ENCODE peak calls at places on chromosomes 2 and 18, in nine cellular contexts. E is SK-N-MC; Q is naive thymus-derived CD4-positive, alpha-beta T cell; Z is epithelial cell of prostate; P is right cardiac atrium; V is WERI-Rb-1; J is ovary; I is K562; R is A673. X is an unnamed sample.

GRCh38 chr2:127618551-127618950 is 27.4 kb upstream of the GPR17 start:
- DNase-seq in E (no peak), Q (no peak), Z (no peak), P (no peak), V (no peak), J (no peak), I (no peak), R (no peak), X (no peak)

GRCh38 chr18:1665064-1665463 is 760.4 kb downstream of the ADCYAP1 start:
- DNase-seq in E (no peak), Q (no peak), Z (no peak), P (no peak), V (no peak), J (no peak), I (no peak), R (no peak), X (peak)

GRCh38 chr18:78293940-78294401 is 685.6 kb upstream of the SALL3 start:
- DNase-seq in E (no peak), Q (no peak), Z (no peak), P (no peak), V (no peak), J (no peak), I (no peak), R (no peak), X (no peak)

GRCh38 chr2:240219208-240219890 is 78.9 kb upstream of the OTOS start:
- DNase-seq in E (no peak), Q (no peak), Z (no peak), P (no peak), V (no peak), J (no peak), I (no peak), R (no peak), X (no peak)

GRCh38 chr2:92074549-92074898 is 2796.7 kb upstream of the TEKT4 start:
- DNase-seq in E (no peak), Q (no peak), Z (no peak), P (peak), V (no peak), J (peak), I (peak), R (no peak), X (no peak)

GRCh38 chr18:48564139-48564538 is 25.3 kb downstream of the CTIF start:
- DNase-seq in E (no peak), Q (no peak), Z (no peak), P (no peak), V (no peak), J (no peak), I (no peak), R (no peak), X (no peak)

GRCh38 chr18:8610442-8610801 is 1.2 kb downstream of the RAB12 start:
- DNase-seq in E (no peak), Q (no peak), Z (no peak), P (no peak), V (peak), J (no peak), I (no peak), R (no peak), X (no peak)

GRCh38 chr2:64866797-64867196 is 122.4 kb upstream of the SLC1A4 start:
- DNase-seq in E (no peak), Q (no peak), Z (no peak), P (peak), V (no peak), J (peak), I (no peak), R (no peak), X (no peak)

GRCh38 chr2:168731002-168731401 is 71.4 kb upstream of the NOSTRIN start:
- DNase-seq in E (no peak), Q (no peak), Z (no peak), P (no peak), V (no peak), J (no peak), I (no peak), R (no peak), X (no peak)

GRCh38 chr2:6526093-6526824 is 339.4 kb downstream of the CMPK2 start:
- DNase-seq in E (no peak), Q (no peak), Z (no peak), P (no peak), V (peak), J (no peak), I (no peak), R (peak), X (peak)

GRCh38 chr18:52000435-52000834 is 339.6 kb upstream of the DCC start:
- DNase-seq in E (no peak), Q (no peak), Z (no peak), P (no peak), V (no peak), J (no peak), I (no peak), R (no peak), X (no peak)

DNA sequence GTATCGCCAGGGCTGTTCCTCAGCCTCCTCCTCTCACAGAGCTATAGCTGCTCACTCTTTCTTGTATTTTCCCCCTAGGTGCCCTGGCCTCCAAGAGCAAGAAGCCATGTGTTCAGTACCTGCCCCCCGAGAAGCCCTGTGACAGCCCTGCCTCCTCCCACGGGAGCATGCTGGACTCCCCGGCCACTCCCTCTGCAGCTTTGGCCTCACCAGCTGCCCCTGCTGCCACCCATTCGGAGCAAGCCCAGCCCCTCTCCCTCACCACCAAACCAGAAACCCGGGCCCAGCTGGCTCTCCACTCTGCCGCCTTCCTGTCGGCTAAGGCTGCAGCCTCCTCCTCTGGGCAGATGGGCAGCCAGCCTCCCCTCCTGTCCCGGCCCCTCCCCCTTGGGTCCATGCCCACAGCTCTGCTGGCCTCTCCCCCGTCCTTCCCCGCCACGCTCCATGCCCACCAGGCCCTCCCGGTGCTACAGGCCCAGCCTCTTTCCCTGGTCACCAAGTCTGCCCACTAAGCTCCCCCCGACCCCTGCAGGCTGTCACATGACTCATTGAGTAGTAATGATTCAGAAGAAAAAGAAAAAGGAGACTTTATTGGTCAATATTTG is 18.7 kb downstream of the TGOLN2 start:
- DNase-seq in E (no peak), Q (no peak), Z (no peak), P (peak), V (peak), J (peak), I (no peak), R (no peak), X (no peak)
- H3K27ac ChIP-seq in E (no peak), Q (peak), Z (no peak), P (no peak), V (peak), J (no peak), I (no peak), R (no peak), X (peak)

GRCh38 chr2:197368412-197368811 is 57.8 kb upstream of the ANKRD44 start:
- DNase-seq in E (no peak), Q (no peak), Z (no peak), P (no peak), V (no peak), J (no peak), I (no peak), R (no peak), X (no peak)
- H3K27ac ChIP-seq in E (no peak), Q (no peak), Z (no peak), P (no peak), V (no peak), J (no peak), I (no peak), R (no peak), X (no peak)

GRCh38 chr2:28161466-28161865 is 231.2 kb upstream of the FOSL2 start:
- DNase-seq in E (no peak), Q (no peak), Z (no peak), P (no peak), V (no peak), J (no peak), I (no peak), R (no peak), X (peak)
- H3K27ac ChIP-seq in E (peak), Q (no peak), Z (no peak), P (no peak), V (no peak), J (no peak), I (no peak), R (no peak), X (peak)

DNA sequence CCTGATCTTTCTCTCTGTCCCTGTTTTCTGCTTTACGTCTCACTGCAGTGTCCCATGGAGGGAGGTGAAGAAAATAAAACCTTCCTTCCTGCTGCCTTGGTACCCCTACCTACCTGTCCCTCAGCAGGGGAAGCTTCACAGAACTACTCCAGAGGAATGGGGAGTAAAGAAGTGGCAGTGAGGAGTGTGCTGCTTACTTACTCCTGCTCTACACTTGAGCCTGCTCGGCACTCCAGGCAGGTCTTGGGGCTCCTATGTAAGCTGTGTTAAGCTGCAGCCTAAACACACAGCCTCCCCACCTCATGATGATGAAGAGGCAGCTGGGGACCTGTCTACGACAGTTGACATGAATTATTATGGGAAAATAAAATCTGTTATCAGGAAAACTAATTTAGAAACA is 72.6 kb downstream of the ACSL3 start:
- DNase-seq in E (no peak), Q (no peak), Z (no peak), P (no peak), V (no peak), J (no peak), I (no peak), R (no peak), X (no peak)
- H3K27ac ChIP-seq in E (no peak), Q (no peak), Z (no peak), P (no peak), V (no peak), J (no peak), I (no peak), R (no peak), X (no peak)

DNA sequence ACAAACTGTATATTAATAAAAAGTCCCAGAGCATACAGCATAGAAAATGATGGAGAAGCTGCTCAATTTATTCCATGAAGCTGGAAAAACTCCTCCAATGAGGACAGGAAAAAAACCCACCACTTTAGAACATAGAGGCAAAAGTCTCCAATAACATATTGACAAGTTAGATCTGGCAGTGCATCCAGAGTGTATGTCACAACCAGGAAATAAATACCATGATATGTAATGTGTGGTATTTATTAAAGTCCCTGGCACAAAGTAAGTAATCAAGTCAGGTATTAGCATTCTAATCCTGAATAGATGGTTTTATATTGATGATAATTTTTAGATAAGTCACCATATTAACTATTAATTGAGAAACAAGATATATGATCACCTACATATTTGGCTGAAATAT is 427.3 kb upstream of the HS6ST1 start:
- DNase-seq in E (no peak), Q (no peak), Z (no peak), P (no peak), V (no peak), J (no peak), I (no peak), R (no peak), X (no peak)
- H3K27ac ChIP-seq in E (no peak), Q (no peak), Z (peak), P (no peak), V (no peak), J (peak), I (no peak), R (no peak), X (no peak)

GRCh38 chr2:215363461-215364156 is 51.8 kb downstream of the ATIC start:
- DNase-seq in E (no peak), Q (no peak), Z (no peak), P (no peak), V (no peak), J (no peak), I (no peak), R (no peak), X (no peak)
- H3K27ac ChIP-seq in E (no peak), Q (no peak), Z (no peak), P (no peak), V (no peak), J (no peak), I (no peak), R (no peak), X (no peak)

DNA sequence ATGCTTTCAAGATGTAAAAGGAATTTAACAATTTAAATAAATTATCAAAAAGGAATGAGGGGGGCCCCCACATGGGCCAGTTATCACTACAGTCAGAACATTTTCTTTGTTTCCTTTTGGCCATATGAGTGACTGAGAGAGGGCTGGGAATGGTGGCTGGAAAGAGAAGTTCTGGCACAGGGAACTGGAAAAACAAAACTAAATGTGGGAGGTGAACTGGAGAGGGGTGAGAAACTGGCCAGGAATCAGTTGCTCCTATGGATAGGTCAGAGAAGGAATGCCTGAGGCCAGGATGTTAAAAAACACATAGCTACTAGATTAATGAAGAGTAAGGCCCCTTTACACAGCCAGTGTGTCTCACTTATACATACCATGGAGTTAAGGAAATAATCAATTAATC is 121.0 kb downstream of the RBMS1 start:
- DNase-seq in E (no peak), Q (no peak), Z (no peak), P (no peak), V (no peak), J (no peak), I (no peak), R (no peak), X (no peak)
- H3K27ac ChIP-seq in E (no peak), Q (no peak), Z (peak), P (peak), V (no peak), J (no peak), I (no peak), R (peak), X (no peak)

GRCh38 chr2:224560549-224560948 is 24.6 kb downstream of the CUL3 start:
- DNase-seq in E (no peak), Q (no peak), Z (no peak), P (no peak), V (no peak), J (no peak), I (no peak), R (no peak), X (no peak)

GRCh38 chr2:224563537-224563936 is 21.6 kb downstream of the CUL3 start:
- DNase-seq in E (no peak), Q (no peak), Z (no peak), P (no peak), V (no peak), J (no peak), I (no peak), R (no peak), X (no peak)

GRCh38 chr2:224562831-224563230 is 22.3 kb downstream of the CUL3 start:
- DNase-seq in E (no peak), Q (no peak), Z (no peak), P (no peak), V (no peak), J (no peak), I (no peak), R (no peak), X (no peak)

GRCh38 chr2:224565452-224566035 is 19.6 kb downstream of the CUL3 start:
- DNase-seq in E (no peak), Q (no peak), Z (no peak), P (no peak), V (no peak), J (no peak), I (no peak), R (no peak), X (no peak)

DNA sequence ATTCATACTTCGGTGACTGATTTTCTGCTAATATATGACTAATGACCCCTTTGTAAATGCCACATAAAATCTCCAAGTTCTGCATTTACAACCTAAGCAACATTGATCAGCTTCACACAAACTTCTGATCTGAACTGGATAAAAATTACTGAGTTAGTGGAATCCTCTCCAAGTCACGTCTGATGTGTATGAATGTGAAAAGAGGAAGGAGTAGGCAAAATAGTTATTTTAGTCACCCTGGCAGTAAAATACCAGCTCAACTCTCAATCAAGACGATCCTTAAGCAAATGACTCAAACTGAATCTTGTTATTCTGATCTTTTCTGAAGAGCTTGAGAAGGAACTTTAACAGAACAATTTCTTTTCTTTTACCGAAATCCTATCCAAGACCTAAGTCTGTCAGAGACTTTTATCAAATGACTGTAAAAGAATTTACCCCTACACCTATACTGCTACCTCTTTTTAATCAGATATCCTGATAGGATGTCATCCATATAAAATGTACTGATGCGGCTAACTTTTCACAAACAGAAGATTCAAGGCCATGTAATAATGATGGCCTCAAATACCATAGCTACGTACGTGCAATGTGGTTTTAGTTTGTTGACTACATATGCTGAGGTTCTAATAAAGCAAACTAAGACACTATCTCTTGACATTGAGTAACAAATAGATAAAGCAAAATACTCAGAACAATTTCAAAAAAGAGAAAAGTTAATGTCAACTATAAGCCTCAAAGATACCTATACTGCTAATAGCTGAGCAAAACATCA is 23.7 kb downstream of the CUL3 start:
- DNase-seq in E (no peak), Q (no peak), Z (no peak), P (no peak), V (no peak), J (no peak), I (no peak), R (no peak), X (no peak)
- H3K27ac ChIP-seq in E (no peak), Q (no peak), Z (no peak), P (no peak), V (no peak), J (no peak), I (no peak), R (no peak), X (no peak)

X was measured in RWPE1.